ENCODE peak calls at places on chromosomes 1 and 21, in six cellular contexts. C is anterior cingulate cortex; P is NCI-H1417; B is mucosa of gallbladder; Y is thoracic aorta; E is stimulated activated CD8-positive, alpha-beta memory T cell treated with anti-CD3 and anti-CD28 coated beads, Interleukin-15, amount 100 ng/mL, for 4 hours. G is an unnamed sample.

GRCh38 chr21:39022901-39023693 is 160.2 kb downstream of the PSMG1 start:
- DNase-seq in B (peak; percentile 61), C (no peak), Y (peak; percentile 62), E (no peak), P (peak; percentile 86), G (no peak)

GRCh38 chr1:173093721-173094450 is 43.1 kb upstream of the TNFSF18 start:
- DNase-seq in Y (no peak), C (no peak), E (no peak), P (no peak), B (no peak), G (no peak)

GRCh38 chr1:164369698-164370365 is 189.2 kb upstream of the PBX1 start:
- DNase-seq in E (no peak), Y (no peak), B (no peak), C (no peak), P (no peak), G (no peak)

GRCh38 chr1:77467741-77468140 is 185.9 kb downstream of the AK5 start:
- DNase-seq in Y (no peak), C (no peak), P (no peak), B (no peak), E (no peak), G (no peak)

GRCh38 chr1:174258148-174258550 is 98.8 kb downstream of the RABGAP1L start:
- DNase-seq in E (no peak), B (peak; percentile 28), P (peak; percentile 56), C (peak; percentile 0), Y (no peak), G (peak; percentile 30)

GRCh38 chr1:67522793-67523192 is 92.6 kb upstream of the SERBP1 start:
- DNase-seq in Y (no peak), E (no peak), C (no peak), P (no peak), B (no peak), G (no peak)

GRCh38 chr1:198876371-198876871 is 237.6 kb downstream of the PTPRC start:
- DNase-seq in B (no peak), P (peak; percentile 82), Y (no peak), E (no peak), C (peak; percentile 2), G (peak; percentile 89)

GRCh38 chr1:174912243-174912642 is 87.5 kb upstream of the CACYBP start:
- DNase-seq in Y (no peak), P (no peak), E (no peak), B (no peak), C (no peak), G (no peak)

GRCh38 chr1:246769306-246769705 is 45.1 kb downstream of the SCCPDH start:
- DNase-seq in C (no peak), E (no peak), P (no peak), Y (no peak), B (peak; percentile 22), G (no peak)

G was measured in NCI-H2227 treated with DMSO at 0.1 percent for 48 hours.